ENCODE peak calls at places on chromosome 6, in ten cellular contexts. A is CD4-positive, alpha-beta T cell; P is neuronal stem cell; C is left ventricle myocardium inferior; T is upper lobe of right lung; K is heart left ventricle; J is fibroblast of lung; O is PC-3; X is effector memory CD4-positive, alpha-beta T cell; D is GM06990. U is an unnamed sample.
A peak's percentile ranks its signal among the peaks of the same experiment; 100 is the strongest.

GRCh38 chr6:80021591-80021990 is 17.1 kb downstream of the TTK start:
- DNase-seq in O (no peak), D (no peak), J (no peak), X (no peak), P (no peak), K (no peak), T (no peak), C (no peak), A (no peak), U (no peak)

GRCh38 chr6:135871878-135872277 is 20.4 kb downstream of the PDE7B start:
- DNase-seq in P (no peak), K (no peak), T (no peak), X (no peak), C (no peak), A (no peak), J (peak; percentile 83), D (no peak), O (no peak), U (no peak)

GRCh38 chr6:221531-222349 is 70.5 kb upstream of the DUSP22 start:
- DNase-seq in A (no peak), D (peak; percentile 68), T (no peak), K (no peak), O (peak; percentile 44), J (peak; percentile 59), C (no peak), X (no peak), P (no peak), U (no peak)

GRCh38 chr6:63403725-63404124 is 83.9 kb upstream of the LGSN start:
- DNase-seq in J (no peak), C (no peak), K (no peak), O (no peak), A (no peak), D (no peak), T (no peak), X (no peak), P (no peak), U (no peak)

GRCh38 chr6:82072771-82073170 is 174.8 kb downstream of the IBTK start:
- DNase-seq in D (no peak), K (no peak), T (no peak), J (peak; percentile 85), O (peak; percentile 7), C (no peak), A (no peak), X (no peak), P (no peak), U (peak; percentile 68)

GRCh38 chr6:12602951-12603710 is 113.4 kb upstream of the PHACTR1 start:
- DNase-seq in K (no peak), O (peak; percentile 81), X (no peak), T (no peak), A (no peak), C (no peak), D (no peak), P (no peak), J (peak; percentile 73), U (peak; percentile 81)

GRCh38 chr6:19855510-19855909 is 18.3 kb downstream of the ID4 start:
- DNase-seq in J (no peak), C (no peak), D (no peak), K (no peak), P (no peak), T (no peak), A (no peak), O (no peak), X (no peak), U (no peak)

GRCh38 chr6:73610444-73611275 is 43.1 kb downstream of the SLC17A5 start:
- DNase-seq in J (peak; percentile 33), D (peak; percentile 30), C (no peak), T (no peak), K (no peak), P (no peak), X (no peak), O (peak; percentile 76), A (no peak), U (peak; percentile 86)

GRCh38 chr6:26431258-26432162 is 8.8 kb upstream of the BTN3A3 start:
- DNase-seq in C (no peak), J (no peak), O (no peak), A (no peak), P (no peak), D (no peak), X (no peak), K (no peak), T (no peak), U (peak; percentile 22)

GRCh38 chr6:53527249-53527765 is 17.6 kb downstream of the GCLC start:
- DNase-seq in O (no peak), K (no peak), T (no peak), C (no peak), P (no peak), J (no peak), A (no peak), X (no peak), D (no peak), U (no peak)
- H3K27me3 ChIP-seq in O (no peaks in the 10 kb centered on the region), K (no peaks in the 10 kb centered on the region), T (no peaks in the 10 kb centered on the region), C (no peaks in the 10 kb centered on the region), P (no peaks in the 10 kb centered on the region), J (no peaks in the 10 kb centered on the region), A (no peaks in the 10 kb centered on the region), X (no peaks in the 10 kb centered on the region), D (no peaks in the 10 kb centered on the region), U (no peaks in the 10 kb centered on the region)

DNA sequence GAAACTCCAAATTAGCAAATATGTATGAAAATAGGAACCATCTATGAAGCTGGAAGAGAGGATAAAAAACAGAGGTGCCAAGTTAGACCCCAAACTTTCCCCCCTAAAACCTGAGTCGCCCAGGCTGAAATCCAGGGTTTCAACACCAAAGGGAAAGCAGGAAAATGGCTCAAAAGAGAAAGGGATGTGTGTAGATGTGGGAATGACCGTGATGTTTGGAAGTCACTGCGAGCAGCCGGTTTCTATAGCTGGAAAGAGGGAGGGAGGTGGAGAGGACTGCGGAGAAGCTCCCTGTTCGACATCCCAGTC is 4.5 kb downstream of the RING1 start:
- DNase-seq in C (no peak), K (no peak), A (no peak), T (no peak), J (no peak), X (no peak), P (no peak), D (no peak), O (no peak), U (no peak)
- H3K27me3 ChIP-seq in C (no peaks in the 10 kb centered on the region), K (no peaks in the 10 kb centered on the region), A (no peaks in the 10 kb centered on the region), T (no peaks in the 10 kb centered on the region), J (peaks cover 7% of the 10 kb centered on the region), X (peaks cover 14% of the 10 kb centered on the region), P (peaks cover 26% of the 10 kb centered on the region), D (peaks cover 2% of the 10 kb centered on the region), O (no peaks in the 10 kb centered on the region), U (no peaks in the 10 kb centered on the region)

GRCh38 chr6:1622851-1623768 is 13.4 kb downstream of the FOXC1 start:
- DNase-seq in X (no peak), O (no peak), T (no peak), J (no peak), C (no peak), A (no peak), D (no peak), K (no peak), P (no peak), U (no peak)

GRCh38 chr6:1622220-1622841 is 12.6 kb downstream of the FOXC1 start:
- DNase-seq in O (no peak), P (no peak), C (no peak), K (no peak), X (no peak), T (no peak), A (no peak), J (no peak), D (no peak), U (no peak)

GRCh38 chr6:1619666-1620503 is 10.2 kb downstream of the FOXC1 start:
- DNase-seq in K (no peak), C (no peak), X (no peak), J (no peak), T (peak; percentile 72), A (no peak), O (no peak), D (no peak), P (no peak), U (no peak)

GRCh38 chr6:1620504-1621327 is 11.0 kb downstream of the FOXC1 start:
- DNase-seq in J (no peak), O (no peak), T (no peak), X (no peak), C (no peak), D (no peak), A (no peak), K (no peak), P (no peak), U (no peak)

GRCh38 chr6:1621328-1621701 is 11.6 kb downstream of the FOXC1 start:
- DNase-seq in X (no peak), K (no peak), C (no peak), T (no peak), D (no peak), P (no peak), A (no peak), J (no peak), O (no peak), U (no peak)
- H3K27me3 ChIP-seq in X (peaks cover 52% of the 10 kb centered on the region), K (peaks cover 26% of the 10 kb centered on the region), C (peaks cover 100% of the 10 kb centered on the region), T (peaks cover 89% of the 10 kb centered on the region), D (no peaks in the 10 kb centered on the region), P (peaks cover 98% of the 10 kb centered on the region), A (peaks cover 91% of the 10 kb centered on the region), J (peaks cover 10% of the 10 kb centered on the region), O (no peaks in the 10 kb centered on the region), U (peaks cover 16% of the 10 kb centered on the region)

GRCh38 chr6:116876635-116877611 is at the start of gene RFX6:
- DNase-seq in T (peak; percentile 56), A (no peak), P (no peak), D (peak; percentile 3), O (no peak), X (no peak), J (no peak), C (no peak), K (no peak), U (no peak)
- H3K27me3 ChIP-seq in T (peaks cover 44% of the 10 kb centered on the region), A (peaks cover 35% of the 10 kb centered on the region), P (peaks cover 29% of the 10 kb centered on the region), D (peaks cover 1% of the 10 kb centered on the region), O (peaks cover 14% of the 10 kb centered on the region), X (peaks cover 2% of the 10 kb centered on the region), J (peaks cover 21% of the 10 kb centered on the region), C (peaks cover 75% of the 10 kb centered on the region), K (peaks cover 23% of the 10 kb centered on the region), U (peaks cover 35% of the 10 kb centered on the region)

DNA sequence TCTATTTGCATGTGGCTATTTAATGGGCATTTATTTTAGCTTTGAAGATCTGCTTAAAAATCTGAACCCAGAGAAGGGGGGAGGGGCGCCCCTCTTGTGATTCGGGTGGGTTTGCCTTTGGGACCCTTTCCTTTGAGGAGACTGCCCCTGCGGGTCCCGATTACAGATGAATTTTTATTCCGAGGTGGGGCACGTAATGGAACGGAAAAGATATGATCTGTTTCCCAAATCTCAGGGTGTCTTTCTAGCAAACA is 30.9 kb downstream of the TFAP2A start:
- DNase-seq in A (no peak), P (peak; percentile 24), J (no peak), X (no peak), C (no peak), O (no peak), D (no peak), K (no peak), T (no peak), U (no peak)
- H3K27me3 ChIP-seq in A (peaks cover 96% of the 10 kb centered on the region), P (peaks cover 84% of the 10 kb centered on the region), J (peaks cover 50% of the 10 kb centered on the region), X (peaks cover 68% of the 10 kb centered on the region), C (peaks cover 100% of the 10 kb centered on the region), O (no peaks in the 10 kb centered on the region), D (peaks cover 2% of the 10 kb centered on the region), K (peaks cover 81% of the 10 kb centered on the region), T (peaks cover 96% of the 10 kb centered on the region), U (peaks cover 86% of the 10 kb centered on the region)

GRCh38 chr6:30136570-30137286 is 788 bp downstream of the TRIM40 start:
- DNase-seq in A (no peak), T (no peak), D (no peak), K (no peak), C (no peak), P (no peak), X (no peak), J (no peak), O (no peak), U (no peak)
- H3K27me3 ChIP-seq in A (peaks cover 18% of the 10 kb centered on the region), T (peaks cover 18% of the 10 kb centered on the region), D (no peaks in the 10 kb centered on the region), K (no peaks in the 10 kb centered on the region), C (peaks cover 97% of the 10 kb centered on the region), P (peaks cover 2% of the 10 kb centered on the region), X (peaks cover 4% of the 10 kb centered on the region), J (peaks cover 16% of the 10 kb centered on the region), O (no peaks in the 10 kb centered on the region), U (peaks cover 14% of the 10 kb centered on the region)

U was measured in adipocyte.